ENCODE peak calls at places on chromosomes 4 and X, in eight cellular contexts. T, S, H, C, M, U, Y and A are unnamed samples.

GRCh38 chrX:136759968-136760367 is 20.8 kb downstream of the ARHGEF6 start:
- DNase-seq in T (no peak), S (no peak), H (no peak), C (no peak), M (no peak), U (no peak), Y (no peak), A (no peak)

GRCh38 chrX:76029385-76029784 is 143.5 kb upstream of the PBDC1 start:
- DNase-seq in T (no peak), S (no peak), H (no peak), C (no peak), M (no peak), U (no peak), Y (no peak), A (no peak)

GRCh38 chr4:55635282-55635681 is 816 bp downstream of the NMU start:
- DNase-seq in T (peak), S (no peak), H (no peak), C (no peak), M (no peak), U (no peak), Y (no peak), A (peak)

GRCh38 chr4:26529479-26529878 is 39.2 kb upstream of the CCKAR start:
- DNase-seq in T (no peak), S (no peak), H (no peak), C (no peak), M (no peak), U (no peak), Y (no peak), A (no peak)

GRCh38 chrX:18793601-18794089 is 86.2 kb downstream of the PPEF1 start:
- DNase-seq in T (no peak), S (no peak), H (peak), C (no peak), M (peak), U (no peak), Y (no peak), A (peak)

GRCh38 chr4:155999743-156000142 is 46.1 kb upstream of the CTSO start:
- DNase-seq in T (peak), S (no peak), H (peak), C (no peak), M (no peak), U (no peak), Y (no peak), A (peak)

GRCh38 chr4:74055096-74055495 is 16.6 kb upstream of the CXCL3 start:
- DNase-seq in T (no peak), S (no peak), H (no peak), C (no peak), M (no peak), U (no peak), Y (no peak), A (no peak)

GRCh38 chr4:78542373-78542772 is 9.2 kb upstream of the ANXA3 start:
- DNase-seq in T (no peak), S (no peak), H (no peak), C (no peak), M (peak), U (no peak), Y (no peak), A (no peak)

GRCh38 chr4:126701756-126702155 is 931.0 kb upstream of the INTU start:
- DNase-seq in T (no peak), S (no peak), H (no peak), C (no peak), M (no peak), U (no peak), Y (no peak), A (no peak)

GRCh38 chr4:87589531-87589930 is 18.8 kb upstream of the DSPP start:
- DNase-seq in T (no peak), S (no peak), H (no peak), C (no peak), M (peak), U (no peak), Y (no peak), A (no peak)

GRCh38 chr4:72568959-72569718 is at the start of gene ADAMTS3:
- DNase-seq in T (peak), S (peak), H (no peak), C (peak), M (peak), U (peak), Y (peak), A (peak)

GRCh38 chr4:81353861-81354260 is 117.8 kb downstream of the RASGEF1B start:
- DNase-seq in T (no peak), S (no peak), H (no peak), C (no peak), M (no peak), U (no peak), Y (no peak), A (no peak)

GRCh38 chrX:150902434-150903109 is 4.1 kb upstream of the CD99L2 start:
- DNase-seq in T (no peak), S (no peak), H (no peak), C (no peak), M (no peak), U (no peak), Y (no peak), A (peak)

GRCh38 chr4:9885958-9886357 is 104.5 kb downstream of the DRD5 start:
- DNase-seq in T (no peak), S (peak), H (no peak), C (no peak), M (no peak), U (no peak), Y (no peak), A (no peak)

GRCh38 chr4:4781936-4782754 is 77.3 kb upstream of the MSX1 start:
- DNase-seq in T (no peak), S (peak), H (no peak), C (no peak), M (no peak), U (no peak), Y (no peak), A (no peak)

GRCh38 chr4:144411700-144412099 is 234.3 kb upstream of the HHIP start:
- DNase-seq in T (no peak), S (no peak), H (no peak), C (no peak), M (no peak), U (no peak), Y (no peak), A (no peak)

GRCh38 chrX:19514791-19515614 is at the start of gene MAP3K15:
- DNase-seq in T (peak), S (peak), H (peak), C (no peak), M (peak), U (no peak), Y (peak), A (peak)

GRCh38 chrX:149853925-149854324 is 27.1 kb upstream of the MAGEA8 start:
- DNase-seq in T (no peak), S (no peak), H (no peak), C (no peak), M (no peak), U (no peak), Y (no peak), A (no peak)

GRCh38 chr4:98706200-98706813 is 47.9 kb upstream of the TSPAN5 start:
- DNase-seq in T (no peak), S (no peak), H (no peak), C (peak), M (no peak), U (no peak), Y (no peak), A (no peak)

GRCh38 chr4:38568768-38569167 is 95.2 kb upstream of the KLF3 start:
- DNase-seq in T (no peak), S (no peak), H (no peak), C (no peak), M (no peak), U (no peak), Y (no peak), A (no peak)

GRCh38 chr4:98625399-98625798 is 33.0 kb downstream of the TSPAN5 start:
- DNase-seq in T (no peak), S (no peak), H (no peak), C (peak), M (no peak), U (no peak), Y (no peak), A (no peak)

GRCh38 chrX:32966956-32967355 is 244.4 kb downstream of the DMD start:
- DNase-seq in T (no peak), S (no peak), H (no peak), C (no peak), M (no peak), U (no peak), Y (no peak), A (no peak)

GRCh38 chr4:109798866-109799265 is 2.9 kb downstream of the CFI start:
- DNase-seq in T (no peak), S (no peak), H (no peak), C (no peak), M (no peak), U (no peak), Y (no peak), A (no peak)
- TF ChIP-seq CTCF in T (no peak), S (no peak), H (no peak), C (no peak), M (no peak), U (no peak), Y (no peak), A (no peak)

GRCh38 chr4:36823199-36823967 is 421.2 kb upstream of the NWD2 start:
- DNase-seq in T (no peak), S (no peak), H (no peak), C (no peak), M (no peak), U (no peak), Y (no peak), A (no peak)
- TF ChIP-seq CTCF in T (no peak), S (no peak), H (no peak), C (no peak), M (no peak), U (no peak), Y (no peak), A (no peak)

GRCh38 chr4:164526916-164527315 is 227.0 kb upstream of the SMIM31 start:
- DNase-seq in T (no peak), S (no peak), H (no peak), C (no peak), M (no peak), U (no peak), Y (no peak), A (no peak)
- TF ChIP-seq CTCF in T (no peak), S (no peak), H (no peak), C (no peak), M (no peak), U (no peak), Y (no peak), A (no peak)

GRCh38 chr4:48945981-48946380 is 39.4 kb upstream of the OCIAD2 start:
- DNase-seq in T (no peak), S (no peak), H (no peak), C (no peak), M (no peak), U (no peak), Y (no peak), A (no peak)

GRCh38 chr4:48943387-48943786 is 36.8 kb upstream of the OCIAD2 start:
- DNase-seq in T (no peak), S (no peak), H (peak), C (no peak), M (peak), U (no peak), Y (no peak), A (no peak)

GRCh38 chr4:48947731-48948130 is 38.3 kb upstream of the CWH43 start:
- DNase-seq in T (no peak), S (no peak), H (no peak), C (no peak), M (no peak), U (no peak), Y (no peak), A (no peak)

GRCh38 chr4:48944252-48944651 is 37.7 kb upstream of the OCIAD2 start:
- DNase-seq in T (no peak), S (no peak), H (no peak), C (no peak), M (peak), U (no peak), Y (no peak), A (no peak)

DNA sequence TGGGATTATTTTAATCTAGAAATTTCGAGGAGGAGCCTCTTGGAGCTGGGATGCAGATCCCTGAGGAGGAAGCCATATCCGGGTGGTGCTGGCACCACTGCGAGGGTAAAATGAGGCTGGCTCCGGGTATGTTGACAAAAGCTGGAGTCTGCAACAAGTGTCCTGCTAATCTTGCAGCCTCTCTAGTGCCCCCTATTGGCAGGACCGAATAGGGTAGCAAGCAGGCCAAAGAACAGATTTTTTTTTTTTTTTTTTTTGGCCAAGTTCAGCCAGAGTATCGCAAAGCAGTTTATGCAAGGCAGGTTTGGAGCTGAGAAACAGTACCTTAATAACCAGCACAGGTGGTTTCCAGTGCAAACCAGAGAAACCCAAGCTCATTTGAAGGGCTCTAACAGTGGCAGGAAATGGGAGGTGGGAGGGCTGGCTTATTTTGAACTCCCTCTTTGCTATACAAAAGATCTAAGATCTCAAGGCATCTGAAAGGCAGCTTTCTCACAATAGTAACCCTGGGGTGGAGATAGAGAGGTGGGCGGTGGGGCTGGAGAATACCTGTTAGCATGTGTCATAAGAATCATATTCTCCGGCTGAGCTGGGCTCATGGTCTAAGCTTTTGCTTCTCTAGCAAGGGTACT is 38.2 kb upstream of the OCIAD2 start:
- DNase-seq in T (no peak), S (no peak), H (peak), C (no peak), M (peak), U (no peak), Y (no peak), A (no peak)
- TF ChIP-seq CTCF in T (peak), S (no peak), H (peak), C (no peak), M (peak), U (peak), Y (peak), A (peak)

GRCh38 chr4:61984260-61984909 is 784.3 kb downstream of the ADGRL3 start:
- DNase-seq in T (no peak), S (no peak), H (peak), C (no peak), M (no peak), U (no peak), Y (no peak), A (no peak)
- TF ChIP-seq CTCF in T (no peak), S (no peak), H (peak), C (no peak), M (no peak), U (no peak), Y (no peak), A (no peak)

DNA sequence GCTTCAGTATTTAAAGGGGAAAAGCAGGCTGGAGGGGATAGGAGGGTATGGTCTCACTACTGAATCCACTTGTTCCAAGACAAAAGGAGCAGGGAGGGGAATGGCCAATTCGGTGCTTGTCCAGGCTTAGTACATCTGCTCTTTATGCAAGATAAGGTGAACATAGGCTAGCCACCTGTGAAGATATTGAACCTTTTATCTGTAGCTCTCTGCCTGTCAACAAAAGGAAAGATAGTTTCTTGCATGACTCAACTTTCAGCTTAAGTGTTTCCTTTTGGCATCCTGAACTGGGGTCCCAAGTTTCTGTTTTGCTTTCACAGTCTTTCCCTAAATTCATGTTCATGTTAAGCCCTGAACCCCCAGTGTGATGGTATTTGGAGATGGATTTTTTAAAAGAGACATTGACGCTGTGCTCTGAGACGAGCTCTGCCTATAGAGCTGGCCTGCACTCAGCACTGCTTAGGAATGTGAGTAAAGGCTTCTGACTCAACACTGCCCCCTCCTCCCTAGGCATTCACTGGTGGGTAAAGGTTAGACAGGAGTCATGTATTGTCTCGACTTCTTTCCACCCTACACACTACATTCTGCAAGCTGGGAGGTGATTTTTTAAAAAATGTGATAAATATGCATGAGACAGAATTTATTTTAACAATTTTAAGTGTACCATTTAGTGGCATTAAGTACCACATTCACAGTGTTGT is 28.2 kb downstream of the FAM149A start:
- DNase-seq in T (peak), S (no peak), H (peak), C (peak), M (peak), U (no peak), Y (no peak), A (no peak)
- TF ChIP-seq CTCF in T (peak), S (no peak), H (peak), C (no peak), M (peak), U (peak), Y (no peak), A (no peak)

GRCh38 chr4:157217708-157218107 is 2.8 kb upstream of the GRIA2 start:
- DNase-seq in T (peak), S (no peak), H (peak), C (no peak), M (peak), U (no peak), Y (no peak), A (no peak)
- TF ChIP-seq CTCF in T (peak), S (no peak), H (peak), C (peak), M (peak), U (peak), Y (peak), A (peak)

DNA sequence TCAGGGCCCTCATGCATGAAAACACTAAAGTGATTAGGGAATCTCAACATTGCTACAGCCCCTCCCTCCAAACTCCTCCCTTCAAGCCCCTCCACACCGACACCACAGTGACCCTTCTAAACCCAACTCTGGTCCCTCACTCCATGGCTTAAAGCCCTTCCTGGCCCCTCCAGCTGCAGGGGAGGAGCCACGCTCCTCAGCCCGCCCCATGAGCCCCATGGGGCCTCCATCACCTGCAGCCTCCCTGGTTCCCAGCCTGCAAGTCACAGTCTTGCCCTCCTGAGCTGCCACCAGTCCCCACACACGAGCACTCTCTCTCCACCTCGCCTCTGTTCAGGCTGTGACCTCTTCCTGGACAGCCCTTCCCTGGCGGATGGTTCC is 31.2 kb downstream of the PPP2R2C start:
- DNase-seq in T (no peak), S (no peak), H (no peak), C (no peak), M (no peak), U (no peak), Y (peak), A (no peak)
- TF ChIP-seq CTCF in T (no peak), S (no peak), H (no peak), C (no peak), M (no peak), U (no peak), Y (no peak), A (no peak)